ENCODE peak calls at places on chromosomes 3 and 15, in nine cellular contexts. L, H, O, S, F, J, A, B and T are unnamed samples.
A peak's percentile ranks its signal among the peaks of the same experiment; 100 is the strongest.

GRCh38 chr15:27250223-27250622 is 279.2 kb downstream of the GABRG3 start:
- DNase-seq in L (no peak), J (no peak), A (no peak), B (no peak), H (no peak), O (no peak), S (no peak), F (no peak), T (no peak)

GRCh38 chr15:36653851-36654250 is 74.4 kb downstream of the CDIN1 start:
- DNase-seq in H (no peak), S (no peak), A (no peak), J (no peak), F (no peak), B (no peak), O (no peak), L (no peak), T (no peak)

GRCh38 chr3:32452009-32452408 is 50.6 kb downstream of the CMTM6 start:
- DNase-seq in F (no peak), A (no peak), J (no peak), O (no peak), H (no peak), B (no peak), L (no peak), S (no peak), T (no peak)

GRCh38 chr15:67542192-67542461 is 376 bp upstream of the MAP2K5 start:
- DNase-seq in O (no peak), A (no peak), L (peak; percentile 68), S (no peak), H (no peak), B (peak; percentile 43), J (no peak), F (no peak), T (no peak)

GRCh38 chr3:59456852-59457485 is 407.1 kb upstream of the CFAP20DC start:
- DNase-seq in H (no peak), J (no peak), L (no peak), A (no peak), O (no peak), B (no peak), S (no peak), F (no peak), T (no peak)

GRCh38 chr3:170862618-170863374 is 7.2 kb downstream of the RPL22L1 start:
- DNase-seq in A (no peak), H (no peak), S (no peak), L (peak; percentile 16), O (no peak), F (no peak), J (no peak), B (no peak), T (no peak)

GRCh38 chr15:56919708-56920637 is 1.5 kb downstream of the TCF12 start:
- DNase-seq in A (peak; percentile 47), J (no peak), B (no peak), S (no peak), F (no peak), O (peak; percentile 7), H (no peak), L (peak; percentile 43), T (peak; percentile 62)

GRCh38 chr3:123104550-123104949 is 37.7 kb downstream of the PDIA5 start:
- DNase-seq in L (no peak), F (no peak), B (no peak), H (no peak), S (no peak), J (peak; percentile 7), O (peak; percentile 42), A (no peak), T (no peak)

GRCh38 chr15:72858205-72858604 is 74.6 kb upstream of the ADPGK start:
- DNase-seq in F (no peak), B (no peak), L (no peak), O (no peak), S (no peak), A (no peak), H (no peak), J (no peak), T (no peak)

GRCh38 chr3:165185707-165186327 is 10.4 kb downstream of the SLITRK3 start:
- DNase-seq in S (peak; percentile 20), F (peak; percentile 42), H (no peak), L (peak; percentile 88), A (peak; percentile 22), J (no peak), B (peak; percentile 60), O (peak; percentile 75), T (peak; percentile 80)

GRCh38 chr15:66394912-66395311 is 8.2 kb downstream of the MAP2K1 start:
- DNase-seq in F (no peak), H (no peak), S (no peak), O (no peak), J (no peak), B (no peak), A (no peak), L (no peak), T (no peak)

GRCh38 chr15:89003865-89004725 is 84.2 kb upstream of the ABHD2 start:
- DNase-seq in L (peak; percentile 41), S (no peak), F (no peak), J (no peak), B (no peak), H (no peak), A (no peak), O (no peak), T (peak; percentile 56)

GRCh38 chr15:51793521-51793920 is 35.9 kb upstream of the TMOD3 start:
- DNase-seq in A (peak; percentile 48), S (no peak), O (no peak), B (no peak), H (peak; percentile 13), J (no peak), F (no peak), L (no peak), T (peak; percentile 31)

GRCh38 chr3:100271522-100271921 is 10.7 kb downstream of the TBC1D23 start:
- DNase-seq in A (no peak), H (no peak), S (no peak), B (no peak), L (no peak), F (no peak), O (no peak), J (no peak), T (no peak)

GRCh38 chr3:59572106-59572505 is 522.3 kb upstream of the CFAP20DC start:
- DNase-seq in F (no peak), J (no peak), H (no peak), S (no peak), L (peak; percentile 58), A (no peak), O (no peak), B (no peak), T (no peak)

GRCh38 chr3:56025316-56025715 is 443.0 kb downstream of the ERC2 start:
- DNase-seq in J (no peak), B (no peak), A (no peak), S (no peak), O (no peak), F (peak; percentile 6), H (no peak), L (no peak), T (peak; percentile 40)

GRCh38 chr3:174540536-174540935 is 318.6 kb upstream of the NAALADL2 start:
- DNase-seq in F (no peak), L (no peak), O (no peak), H (no peak), B (no peak), S (no peak), J (no peak), A (no peak), T (no peak)

GRCh38 chr3:190345027-190345821 is 23.0 kb upstream of the CLDN1 start:
- DNase-seq in S (peak; percentile 95), A (no peak), O (peak; percentile 81), B (no peak), F (no peak), H (no peak), L (no peak), J (no peak), T (peak; percentile 69)

GRCh38 chr3:112848196-112848595 is 1.5 kb upstream of the CD200R1L start:
- DNase-seq in O (no peak), A (no peak), B (no peak), L (no peak), H (no peak), F (no peak), J (no peak), S (no peak), T (no peak)

GRCh38 chr3:131216340-131216739 is 165.2 kb upstream of the NUDT16 start:
- DNase-seq in B (no peak), H (no peak), A (no peak), F (no peak), J (no peak), L (no peak), S (no peak), O (no peak), T (peak; percentile 37)

GRCh38 chr3:22175899-22176298 is 424.9 kb upstream of the ZNF385D start:
- DNase-seq in L (peak; percentile 39), H (no peak), O (no peak), F (no peak), J (no peak), A (no peak), S (no peak), B (no peak), T (no peak)

GRCh38 chr3:126216416-126216815 is 36.0 kb upstream of the ALDH1L1 start:
- DNase-seq in H (no peak), S (peak; percentile 26), A (no peak), L (no peak), J (no peak), O (no peak), B (no peak), F (no peak), T (no peak)

GRCh38 chr3:159840900-159841299 is 147.7 kb upstream of the IL12A start:
- DNase-seq in S (no peak), L (peak; percentile 63), O (no peak), A (no peak), J (no peak), F (no peak), H (no peak), B (peak; percentile 52), T (no peak)